ENCODE peak calls at places on chromosomes 7 and 10, in seven cellular contexts. One of them, this sample, is unnamed. For H3K27me3, the result is how much of the 10 kb centered on the place peaks cover.

GRCh38 chr7:43038229-43038628 is 74.2 kb upstream of the HECW1 start:
- DNase-seq in pancreas: no peak
- DNase-seq in CD8-positive, alpha-beta T cell: no peak
- DNase-seq in Peyer's patch: no peak
- DNase-seq in CD8-positive, alpha-beta memory T cell: no peak
- DNase-seq in keratinocyte: no peak
- DNase-seq in CD4-positive, alpha-beta T cell: no peak
- DNase-seq in this sample: peak

GRCh38 chr10:129759214-129760002 is 204.7 kb downstream of the EBF3 start:
- DNase-seq in pancreas: peak
- DNase-seq in CD8-positive, alpha-beta T cell: no peak
- DNase-seq in Peyer's patch: peak
- DNase-seq in CD8-positive, alpha-beta memory T cell: no peak
- DNase-seq in keratinocyte: no peak
- DNase-seq in CD4-positive, alpha-beta T cell: peak
- DNase-seq in this sample: no peak

GRCh38 chr7:116169060-116169459 is 41.3 kb upstream of the TES start:
- DNase-seq in pancreas: no peak
- DNase-seq in CD8-positive, alpha-beta T cell: no peak
- DNase-seq in Peyer's patch: no peak
- DNase-seq in CD8-positive, alpha-beta memory T cell: no peak
- DNase-seq in keratinocyte: no peak
- DNase-seq in CD4-positive, alpha-beta T cell: no peak
- DNase-seq in this sample: no peak

GRCh38 chr10:108338146-108338545 is 1173.6 kb upstream of the SORCS1 start:
- DNase-seq in pancreas: no peak
- DNase-seq in CD8-positive, alpha-beta T cell: no peak
- DNase-seq in Peyer's patch: no peak
- DNase-seq in CD8-positive, alpha-beta memory T cell: no peak
- DNase-seq in keratinocyte: no peak
- DNase-seq in CD4-positive, alpha-beta T cell: no peak
- DNase-seq in this sample: no peak

GRCh38 chr7:32217841-32218467 is 147.7 kb upstream of the PDE1C start:
- DNase-seq in pancreas: no peak
- DNase-seq in CD8-positive, alpha-beta T cell: no peak
- DNase-seq in Peyer's patch: no peak
- DNase-seq in CD8-positive, alpha-beta memory T cell: no peak
- DNase-seq in keratinocyte: no peak
- DNase-seq in CD4-positive, alpha-beta T cell: no peak
- DNase-seq in this sample: no peak

GRCh38 chr10:35992107-35992506 is 350.0 kb upstream of the FZD8 start:
- DNase-seq in pancreas: no peak
- DNase-seq in CD8-positive, alpha-beta T cell: no peak
- DNase-seq in Peyer's patch: no peak
- DNase-seq in CD8-positive, alpha-beta memory T cell: no peak
- DNase-seq in keratinocyte: no peak
- DNase-seq in CD4-positive, alpha-beta T cell: no peak
- DNase-seq in this sample: no peak

GRCh38 chr7:105776068-105776790 is 100.2 kb downstream of the ATXN7L1 start:
- DNase-seq in pancreas: peak
- DNase-seq in CD8-positive, alpha-beta T cell: no peak
- DNase-seq in Peyer's patch: peak
- DNase-seq in CD8-positive, alpha-beta memory T cell: no peak
- DNase-seq in keratinocyte: no peak
- DNase-seq in CD4-positive, alpha-beta T cell: no peak
- DNase-seq in this sample: no peak

GRCh38 chr10:128191847-128192246 is 65.6 kb upstream of the MKI67 start:
- DNase-seq in pancreas: no peak
- DNase-seq in CD8-positive, alpha-beta T cell: no peak
- DNase-seq in Peyer's patch: no peak
- DNase-seq in CD8-positive, alpha-beta memory T cell: no peak
- DNase-seq in keratinocyte: no peak
- DNase-seq in CD4-positive, alpha-beta T cell: no peak
- DNase-seq in this sample: no peak

GRCh38 chr7:14821757-14822480 is 80.6 kb downstream of the DGKB start:
- DNase-seq in pancreas: no peak
- DNase-seq in CD8-positive, alpha-beta T cell: no peak
- DNase-seq in Peyer's patch: no peak
- DNase-seq in CD8-positive, alpha-beta memory T cell: no peak
- DNase-seq in keratinocyte: no peak
- DNase-seq in CD4-positive, alpha-beta T cell: no peak
- DNase-seq in this sample: no peak

GRCh38 chr7:43303740-43304241 is 191.3 kb downstream of the HECW1 start:
- DNase-seq in pancreas: no peak
- DNase-seq in CD8-positive, alpha-beta T cell: no peak
- DNase-seq in Peyer's patch: no peak
- DNase-seq in CD8-positive, alpha-beta memory T cell: no peak
- DNase-seq in keratinocyte: no peak
- DNase-seq in CD4-positive, alpha-beta T cell: no peak
- DNase-seq in this sample: no peak

GRCh38 chr10:13475124-13475523 is 53.7 kb downstream of the BEND7 start:
- DNase-seq in pancreas: no peak
- DNase-seq in CD8-positive, alpha-beta T cell: no peak
- DNase-seq in Peyer's patch: no peak
- DNase-seq in CD8-positive, alpha-beta memory T cell: no peak
- DNase-seq in keratinocyte: peak
- DNase-seq in CD4-positive, alpha-beta T cell: no peak
- DNase-seq in this sample: no peak

GRCh38 chr10:5959581-5960069 is 17.7 kb downstream of the IL15RA start:
- DNase-seq in pancreas: no peak
- DNase-seq in CD8-positive, alpha-beta T cell: no peak
- DNase-seq in Peyer's patch: peak
- DNase-seq in CD8-positive, alpha-beta memory T cell: no peak
- DNase-seq in keratinocyte: no peak
- DNase-seq in CD4-positive, alpha-beta T cell: no peak
- DNase-seq in this sample: no peak

GRCh38 chr7:94050046-94050445 is 45.9 kb upstream of the BET1 start:
- DNase-seq in pancreas: no peak
- DNase-seq in CD8-positive, alpha-beta T cell: no peak
- DNase-seq in Peyer's patch: peak
- DNase-seq in CD8-positive, alpha-beta memory T cell: no peak
- DNase-seq in keratinocyte: no peak
- DNase-seq in CD4-positive, alpha-beta T cell: no peak
- DNase-seq in this sample: no peak

GRCh38 chr10:51300617-51301350 is 226.5 kb downstream of the PRKG1 start:
- DNase-seq in pancreas: no peak
- DNase-seq in CD8-positive, alpha-beta T cell: no peak
- DNase-seq in Peyer's patch: no peak
- DNase-seq in CD8-positive, alpha-beta memory T cell: no peak
- DNase-seq in keratinocyte: no peak
- DNase-seq in CD4-positive, alpha-beta T cell: no peak
- DNase-seq in this sample: no peak

GRCh38 chr10:92094960-92095359 is 171.4 kb downstream of the BTAF1 start:
- DNase-seq in pancreas: no peak
- DNase-seq in CD8-positive, alpha-beta T cell: no peak
- DNase-seq in Peyer's patch: no peak
- DNase-seq in CD8-positive, alpha-beta memory T cell: no peak
- DNase-seq in keratinocyte: no peak
- DNase-seq in CD4-positive, alpha-beta T cell: no peak
- DNase-seq in this sample: no peak

GRCh38 chr7:129110575-129111376 is 33.7 kb upstream of the TSPAN33 start:
- DNase-seq in pancreas: no peak
- DNase-seq in CD8-positive, alpha-beta T cell: no peak
- DNase-seq in Peyer's patch: no peak
- DNase-seq in CD8-positive, alpha-beta memory T cell: no peak
- DNase-seq in keratinocyte: no peak
- DNase-seq in CD4-positive, alpha-beta T cell: no peak
- DNase-seq in this sample: no peak

GRCh38 chr10:104040862-104041789 is 44.6 kb downstream of the COL17A1 start:
- DNase-seq in pancreas: no peak
- DNase-seq in CD8-positive, alpha-beta T cell: no peak
- DNase-seq in Peyer's patch: no peak
- DNase-seq in CD8-positive, alpha-beta memory T cell: no peak
- DNase-seq in keratinocyte: no peak
- DNase-seq in CD4-positive, alpha-beta T cell: no peak
- DNase-seq in this sample: no peak

GRCh38 chr10:49778197-49778596 is 16.1 kb upstream of the OGDHL start:
- DNase-seq in pancreas: no peak
- DNase-seq in CD8-positive, alpha-beta T cell: no peak
- DNase-seq in Peyer's patch: no peak
- DNase-seq in CD8-positive, alpha-beta memory T cell: no peak
- DNase-seq in keratinocyte: no peak
- DNase-seq in CD4-positive, alpha-beta T cell: no peak
- DNase-seq in this sample: no peak

GRCh38 chr10:4851846-4852245 is 25.8 kb downstream of the AKR1E2 start:
- DNase-seq in pancreas: peak
- DNase-seq in CD8-positive, alpha-beta T cell: no peak
- DNase-seq in Peyer's patch: no peak
- DNase-seq in CD8-positive, alpha-beta memory T cell: no peak
- DNase-seq in keratinocyte: no peak
- DNase-seq in CD4-positive, alpha-beta T cell: no peak
- DNase-seq in this sample: no peak

GRCh38 chr10:120945801-120946302 is 94.7 kb downstream of the WDR11 start:
- DNase-seq in pancreas: peak
- DNase-seq in CD8-positive, alpha-beta T cell: no peak
- DNase-seq in Peyer's patch: no peak
- DNase-seq in CD8-positive, alpha-beta memory T cell: no peak
- DNase-seq in keratinocyte: no peak
- DNase-seq in CD4-positive, alpha-beta T cell: no peak
- DNase-seq in this sample: peak

GRCh38 chr7:15932318-15932717 is 245.8 kb upstream of the MEOX2 start:
- DNase-seq in pancreas: no peak
- DNase-seq in CD8-positive, alpha-beta T cell: no peak
- DNase-seq in Peyer's patch: no peak
- DNase-seq in CD8-positive, alpha-beta memory T cell: no peak
- DNase-seq in keratinocyte: no peak
- DNase-seq in CD4-positive, alpha-beta T cell: no peak
- DNase-seq in this sample: no peak

GRCh38 chr10:69337312-69338132 is 59.2 kb downstream of the HK1 start:
- DNase-seq in pancreas: no peak
- DNase-seq in CD8-positive, alpha-beta T cell: no peak
- DNase-seq in Peyer's patch: no peak
- DNase-seq in CD8-positive, alpha-beta memory T cell: no peak
- DNase-seq in keratinocyte: no peak
- DNase-seq in CD4-positive, alpha-beta T cell: no peak
- DNase-seq in this sample: peak

GRCh38 chr7:131738066-131738465 is 181.6 kb upstream of the PODXL start:
- DNase-seq in pancreas: no peak
- DNase-seq in CD8-positive, alpha-beta T cell: no peak
- DNase-seq in Peyer's patch: no peak
- DNase-seq in CD8-positive, alpha-beta memory T cell: no peak
- DNase-seq in keratinocyte: no peak
- DNase-seq in CD4-positive, alpha-beta T cell: no peak
- DNase-seq in this sample: no peak

GRCh38 chr7:131733604-131734003 is 177.2 kb upstream of the PODXL start:
- DNase-seq in pancreas: no peak
- DNase-seq in CD8-positive, alpha-beta T cell: no peak
- DNase-seq in Peyer's patch: no peak
- DNase-seq in CD8-positive, alpha-beta memory T cell: no peak
- DNase-seq in keratinocyte: no peak
- DNase-seq in CD4-positive, alpha-beta T cell: no peak
- DNase-seq in this sample: no peak

GRCh38 chr7:131735151-131735550 is 178.7 kb upstream of the PODXL start:
- DNase-seq in pancreas: no peak
- DNase-seq in CD8-positive, alpha-beta T cell: no peak
- DNase-seq in Peyer's patch: no peak
- DNase-seq in CD8-positive, alpha-beta memory T cell: no peak
- DNase-seq in keratinocyte: no peak
- DNase-seq in CD4-positive, alpha-beta T cell: no peak
- DNase-seq in this sample: no peak
- H3K27me3 ChIP-seq in pancreas: under half
- H3K27me3 ChIP-seq in CD8-positive, alpha-beta T cell: under half
- H3K27me3 ChIP-seq in Peyer's patch: under half
- H3K27me3 ChIP-seq in CD8-positive, alpha-beta memory T cell: under half
- H3K27me3 ChIP-seq in keratinocyte: under half
- H3K27me3 ChIP-seq in CD4-positive, alpha-beta T cell: under half
- H3K27me3 ChIP-seq in this sample: under half

GRCh38 chr10:133528296-133528844 is 1.2 kb downstream of the CYP2E1 start:
- DNase-seq in pancreas: no peak
- DNase-seq in CD8-positive, alpha-beta T cell: no peak
- DNase-seq in Peyer's patch: no peak
- DNase-seq in CD8-positive, alpha-beta memory T cell: no peak
- DNase-seq in keratinocyte: no peak
- DNase-seq in CD4-positive, alpha-beta T cell: no peak
- DNase-seq in this sample: no peak
- H3K27me3 ChIP-seq in pancreas: under half
- H3K27me3 ChIP-seq in CD8-positive, alpha-beta T cell: under half
- H3K27me3 ChIP-seq in Peyer's patch: under half
- H3K27me3 ChIP-seq in CD8-positive, alpha-beta memory T cell: under half
- H3K27me3 ChIP-seq in keratinocyte: under half
- H3K27me3 ChIP-seq in CD4-positive, alpha-beta T cell: half or more
- H3K27me3 ChIP-seq in this sample: under half

DNA sequence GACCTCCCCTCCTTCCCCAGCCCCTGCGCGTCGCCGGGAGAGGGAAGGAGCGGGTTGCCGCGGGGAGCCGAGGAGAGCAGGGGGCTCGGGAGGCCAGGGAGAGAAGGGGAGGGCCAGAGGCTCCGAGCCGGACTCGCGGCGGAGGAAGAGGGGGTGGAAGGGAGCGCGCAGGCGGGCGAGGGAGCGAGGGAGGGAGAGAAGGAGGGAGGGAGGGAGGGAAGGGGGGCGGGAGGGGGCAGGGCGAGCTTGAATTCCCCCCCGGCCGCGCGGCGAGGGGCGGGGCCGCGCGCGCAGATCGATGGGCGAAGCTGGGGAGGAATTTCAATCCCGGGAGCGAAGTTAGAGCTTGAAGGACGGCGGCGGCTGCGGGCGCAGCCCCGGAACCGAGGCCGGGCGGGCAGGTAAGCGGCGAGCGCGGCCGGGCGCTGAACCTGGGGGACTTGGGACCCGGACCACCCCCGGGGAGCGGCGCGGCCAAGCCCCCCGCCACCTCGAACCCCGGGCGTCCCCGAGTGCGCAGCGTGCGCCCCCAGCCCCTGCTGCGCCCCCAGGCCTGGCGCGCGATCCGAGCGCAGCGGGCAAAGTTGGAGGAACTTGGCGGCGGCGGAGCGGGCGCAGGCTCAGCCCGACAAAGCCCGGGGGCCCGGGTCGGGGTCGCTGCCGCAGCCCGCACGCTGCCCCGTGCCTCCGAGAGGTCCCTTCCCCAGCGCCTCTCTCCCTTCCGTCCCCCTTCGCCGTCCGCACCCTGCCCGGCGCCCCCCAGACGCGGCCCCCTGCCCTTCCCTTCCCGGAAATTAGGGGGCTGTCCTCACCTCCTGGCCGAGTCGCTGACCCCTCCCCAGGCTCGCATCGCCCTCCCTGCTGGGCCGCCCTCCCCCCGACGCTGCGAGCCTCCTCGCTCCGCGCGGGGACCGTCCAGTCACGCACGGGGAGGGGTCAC is at the start of gene ELFN1:
- DNase-seq in pancreas: peak
- DNase-seq in CD8-positive, alpha-beta T cell: no peak
- DNase-seq in Peyer's patch: peak
- DNase-seq in CD8-positive, alpha-beta memory T cell: peak
- DNase-seq in keratinocyte: no peak
- DNase-seq in CD4-positive, alpha-beta T cell: peak
- DNase-seq in this sample: no peak
- H3K27me3 ChIP-seq in pancreas: under half
- H3K27me3 ChIP-seq in CD8-positive, alpha-beta T cell: under half
- H3K27me3 ChIP-seq in Peyer's patch: under half
- H3K27me3 ChIP-seq in CD8-positive, alpha-beta memory T cell: under half
- H3K27me3 ChIP-seq in keratinocyte: half or more
- H3K27me3 ChIP-seq in CD4-positive, alpha-beta T cell: half or more
- H3K27me3 ChIP-seq in this sample: half or more

DNA sequence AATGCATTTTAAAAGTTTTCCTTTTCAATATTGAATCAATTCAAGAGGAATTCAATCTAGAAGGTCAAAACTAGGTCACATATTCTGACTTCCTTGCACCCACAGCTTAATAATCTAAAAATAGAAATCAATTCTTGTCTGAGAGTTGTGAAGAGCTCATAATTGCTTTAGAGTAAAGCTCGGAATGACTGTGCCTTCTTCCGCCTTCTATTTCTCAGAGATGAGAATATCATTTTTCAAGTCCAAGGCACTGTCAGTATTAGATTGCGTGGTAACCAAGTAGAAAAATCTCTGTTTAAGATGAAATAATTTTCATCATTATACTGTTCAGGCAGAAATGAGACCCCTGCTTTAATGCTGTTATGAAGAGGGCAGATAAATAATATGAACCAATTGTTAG is 272.2 kb upstream of the NFE2L3 start:
- DNase-seq in pancreas: no peak
- DNase-seq in CD8-positive, alpha-beta T cell: no peak
- DNase-seq in Peyer's patch: no peak
- DNase-seq in CD8-positive, alpha-beta memory T cell: no peak
- DNase-seq in keratinocyte: no peak
- DNase-seq in CD4-positive, alpha-beta T cell: no peak
- DNase-seq in this sample: no peak
- H3K27me3 ChIP-seq in pancreas: under half
- H3K27me3 ChIP-seq in CD8-positive, alpha-beta T cell: under half
- H3K27me3 ChIP-seq in Peyer's patch: under half
- H3K27me3 ChIP-seq in CD8-positive, alpha-beta memory T cell: under half
- H3K27me3 ChIP-seq in keratinocyte: under half
- H3K27me3 ChIP-seq in CD4-positive, alpha-beta T cell: under half
- H3K27me3 ChIP-seq in this sample: half or more

This sample was measured in dorsolateral prefrontal cortex.